ENCODE peak calls at places on chromosome 2, in ten cellular contexts. V, P, U, Q, T, J, B, D, N and I are unnamed samples.
A peak's percentile ranks its signal among the peaks of the same experiment; 100 is the strongest.

GRCh38 chr2:98775146-98775988 is 44.4 kb upstream of the MGAT4A start:
- DNase-seq in Q (no peak), V (no peak), J (no peak), U (peak; percentile 29), D (no peak), T (no peak), N (no peak), P (no peak), B (no peak), I (no peak)

GRCh38 chr2:119012345-119013301 is 70.6 kb downstream of the MARCO start:
- DNase-seq in V (no peak), N (no peak), B (no peak), U (no peak), D (no peak), Q (no peak), J (no peak), T (no peak), P (no peak), I (no peak)

GRCh38 chr2:15571729-15572128 is 10.6 kb upstream of the NBAS start:
- DNase-seq in P (no peak), U (no peak), Q (no peak), N (no peak), T (no peak), J (no peak), V (no peak), B (no peak), D (no peak), I (no peak)

GRCh38 chr2:177717831-177718618 is 325.5 kb downstream of the AGPS start:
- DNase-seq in Q (no peak), D (no peak), N (no peak), V (no peak), B (peak; percentile 34), P (no peak), T (peak; percentile 5), U (no peak), J (no peak), I (no peak)

GRCh38 chr2:171008550-171009205 is 79.6 kb downstream of the GORASP2 start:
- DNase-seq in Q (no peak), D (no peak), N (no peak), U (no peak), J (no peak), P (no peak), V (no peak), B (no peak), T (no peak), I (no peak)

GRCh38 chr2:231909631-231910030 is 16.6 kb downstream of the NPPC start:
- DNase-seq in U (no peak), B (no peak), J (peak; percentile 6), P (no peak), D (no peak), Q (peak; percentile 2), N (no peak), V (no peak), T (no peak), I (no peak)

GRCh38 chr2:218736535-218736934 is 25.9 kb downstream of the TTLL4 start:
- DNase-seq in N (no peak), D (no peak), U (no peak), Q (no peak), V (no peak), J (no peak), P (no peak), T (no peak), B (no peak), I (no peak)

GRCh38 chr2:211387734-211388133 is 831.3 kb downstream of the CPS1 start:
- DNase-seq in B (no peak), T (no peak), U (no peak), N (no peak), V (no peak), D (no peak), Q (no peak), J (no peak), P (no peak), I (no peak)

GRCh38 chr2:69033427-69034095 is 20.6 kb downstream of the ANTXR1 start:
- DNase-seq in B (no peak), Q (no peak), U (peak; percentile 70), P (no peak), V (no peak), D (no peak), N (no peak), J (no peak), T (peak; percentile 39), I (peak; percentile 66)

GRCh38 chr2:140863713-140864112 is 1267.1 kb downstream of the LRP1B start:
- DNase-seq in J (no peak), B (peak; percentile 6), T (peak; percentile 75), V (peak; percentile 88), D (no peak), Q (no peak), U (peak; percentile 50), P (no peak), N (no peak), I (peak; percentile 59)

DNA sequence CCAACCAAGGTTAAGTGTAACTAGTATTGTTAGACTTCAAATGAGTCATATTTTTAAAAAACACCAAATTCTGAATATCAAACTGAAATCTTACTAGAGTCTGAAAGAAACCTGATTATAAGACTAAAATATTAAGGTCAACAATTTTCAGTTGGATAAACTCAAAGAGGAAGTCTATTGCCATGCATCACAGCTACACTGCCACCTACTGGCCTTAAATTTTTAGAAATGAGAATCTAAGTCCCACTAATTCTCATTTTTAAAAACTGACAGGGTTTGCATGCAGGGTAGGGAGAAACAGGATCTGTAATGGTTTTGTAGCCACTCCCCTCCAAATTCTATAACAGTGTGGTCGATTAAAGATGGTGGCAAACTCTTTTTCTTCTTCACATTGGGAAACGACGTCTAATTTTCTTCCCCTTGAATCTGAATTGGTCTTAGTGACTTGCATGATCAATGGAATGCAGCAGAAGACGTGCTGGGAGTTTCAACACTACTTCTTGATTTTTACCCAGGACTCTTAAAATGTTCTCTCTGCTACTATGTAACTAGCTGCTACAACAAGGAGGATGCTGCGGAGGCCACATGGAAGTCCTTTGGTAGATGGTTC is 176.1 kb upstream of the SESTD1 start:
- DNase-seq in P (no peak), V (peak; percentile 58), T (peak; percentile 69), D (no peak), U (peak; percentile 23), J (no peak), Q (no peak), B (peak; percentile 16), N (no peak), I (peak; percentile 19)
- TF ChIP-seq CTCF in P (no peak), V (peak; percentile 54), T (peak; percentile 49), D (no peak), U (peak; percentile 56), J (peak; percentile 29), Q (peak; percentile 58), B (peak; percentile 41), N (peak; percentile 61), I (peak; percentile 55)

DNA sequence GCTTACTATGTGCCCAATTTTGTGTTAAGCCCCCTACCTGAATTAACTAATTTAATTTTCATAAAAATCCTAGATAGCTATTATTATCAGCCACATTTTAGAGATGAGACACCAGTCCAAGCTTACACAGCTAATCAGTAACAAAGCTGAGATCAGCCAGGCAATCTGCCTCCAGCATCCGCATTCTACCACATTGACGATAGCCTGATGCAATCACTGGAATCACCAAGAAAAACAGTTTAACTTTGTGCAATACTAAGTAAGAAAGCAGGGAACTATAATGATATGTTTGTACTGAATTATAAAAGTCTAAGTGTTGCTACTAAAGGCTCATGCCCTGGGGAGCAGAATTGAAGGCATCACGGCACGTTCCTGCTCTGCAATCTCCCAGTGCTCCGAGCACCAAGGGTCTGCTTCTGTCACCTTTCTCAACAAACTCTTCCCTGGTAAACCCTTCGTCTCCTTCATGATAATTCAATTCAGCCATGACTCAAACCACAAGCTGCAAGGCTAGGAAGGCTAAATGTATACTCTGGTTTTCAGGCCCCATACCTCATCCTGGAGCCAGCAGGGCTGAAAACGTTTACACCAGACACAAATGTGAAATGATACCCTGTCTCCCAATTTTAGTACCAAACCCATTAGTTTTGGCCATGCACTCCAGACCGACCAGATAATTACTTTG is 19.4 kb downstream of the KANSL3 start:
- DNase-seq in D (no peak), V (peak; percentile 98), T (peak; percentile 64), U (peak; percentile 50), Q (no peak), J (no peak), P (no peak), N (no peak), B (no peak), I (no peak)
- H3K4me3 ChIP-seq in D (no peak overlapping the region), V (no peak overlapping the region), T (no peak overlapping the region), U (no peak overlapping the region), Q (no peak overlapping the region), J (no peak overlapping the region), P (no peak overlapping the region), N (no peak overlapping the region), B (no peak overlapping the region), I (no peak overlapping the region)

GRCh38 chr2:7027961-7028655 is 110.9 kb downstream of the RNF144A start:
- DNase-seq in B (no peak), Q (no peak), P (no peak), T (no peak), V (no peak), N (no peak), D (no peak), U (no peak), J (no peak), I (no peak)

GRCh38 chr2:7027436-7027835 is 110.2 kb downstream of the RNF144A start:
- DNase-seq in T (no peak), U (no peak), N (no peak), B (no peak), V (no peak), J (no peak), D (no peak), Q (no peak), P (no peak), I (no peak)

GRCh38 chr2:7030810-7031209 is 113.6 kb downstream of the RNF144A start:
- DNase-seq in J (no peak), V (no peak), U (no peak), B (no peak), Q (no peak), N (no peak), P (no peak), T (no peak), D (no peak), I (no peak)

GRCh38 chr2:7028846-7029245 is 111.6 kb downstream of the RNF144A start:
- DNase-seq in J (no peak), T (no peak), N (no peak), Q (no peak), D (no peak), P (no peak), V (no peak), B (no peak), U (no peak), I (no peak)

GRCh38 chr2:7029291-7030059 is 112.3 kb downstream of the RNF144A start:
- DNase-seq in B (no peak), N (no peak), D (no peak), J (no peak), T (no peak), P (no peak), V (no peak), Q (peak; percentile 49), U (no peak), I (no peak)
- TF ChIP-seq CTCF in B (no peak), N (no peak), D (no peak), J (no peak), T (no peak), P (no peak), V (no peak), Q (peak; percentile 44), U (no peak), I (no peak)

DNA sequence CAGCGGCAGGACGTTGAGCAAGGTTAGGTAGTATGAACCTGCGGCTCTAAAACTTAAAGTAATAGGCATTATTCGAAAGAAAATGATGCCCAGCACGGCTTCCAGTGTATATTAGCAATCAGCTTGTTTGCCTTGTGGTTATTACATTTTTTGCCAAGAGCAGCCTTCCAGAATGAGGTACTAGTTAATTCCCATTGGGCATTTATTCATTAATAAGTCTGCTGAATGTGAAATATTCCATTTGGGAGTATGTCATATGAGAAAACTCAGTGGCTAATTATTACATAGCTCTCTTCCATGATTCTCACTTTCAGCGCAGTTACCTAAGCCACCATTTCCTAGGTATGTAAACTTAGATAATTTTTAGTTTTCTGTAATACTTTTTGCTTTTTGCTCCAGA is 12.9 kb downstream of the CRIM1 start:
- DNase-seq in D (no peak), U (no peak), Q (no peak), P (no peak), B (no peak), N (no peak), T (no peak), J (no peak), V (no peak), I (no peak)
- H3K4me3 ChIP-seq in D (no peak overlapping the region), U (no peak overlapping the region), Q (no peak overlapping the region), P (no peak overlapping the region), B (no peak overlapping the region), N (no peak overlapping the region), T (no peak overlapping the region), J (no peak overlapping the region), V (no peak overlapping the region), I (no peak overlapping the region)